ENCODE peak calls at places on chromosome 15, in four cellular contexts. X is heart left ventricle, I is thoracic aorta, K is HT-29. J is an unnamed sample.

GRCh38 chr15:47950447-47950846 is 170.3 kb upstream of the SLC24A5 start:
- DNase-seq in I (no peak), K (no peak), X (no peak), J (no peak)

GRCh38 chr15:80251505-80252280 is at the start of gene CTXND1:
- DNase-seq in K (no peak), I (no peak), X (no peak), J (no peak)

GRCh38 chr15:90560229-90560771 is 30.6 kb downstream of the CRTC3 start:
- DNase-seq in X (peak), I (peak), K (no peak), J (no peak)

GRCh38 chr15:39629376-39629775 is 48.5 kb downstream of the THBS1 start:
- DNase-seq in I (no peak), K (no peak), X (no peak), J (no peak)

GRCh38 chr15:55420171-55420871 is 12.0 kb downstream of the PIERCE2 start:
- DNase-seq in I (no peak), X (no peak), K (no peak), J (no peak)

GRCh38 chr15:41936155-41936554 is 36.2 kb downstream of the EHD4 start:
- DNase-seq in X (no peak), K (no peak), I (no peak), J (no peak)

GRCh38 chr15:73922186-73923151 is 3.8 kb upstream of the LOXL1 start:
- DNase-seq in X (peak), K (no peak), I (no peak), J (peak)

GRCh38 chr15:75904241-75904631 is 558 bp downstream of the FBXO22 start:
- DNase-seq in K (peak), X (no peak), I (no peak), J (no peak)

GRCh38 chr15:51202783-51203182 is 108.1 kb upstream of the TNFAIP8L3 start:
- DNase-seq in I (no peak), K (no peak), X (no peak), J (no peak)

GRCh38 chr15:89442671-89443307 is 53.6 kb downstream of the RHCG start:
- DNase-seq in I (no peak), X (no peak), K (peak), J (no peak)

GRCh38 chr15:56537881-56538280 is 72.9 kb upstream of the MNS1 start:
- DNase-seq in K (no peak), X (no peak), I (no peak), J (peak)

GRCh38 chr15:94674251-94674650 is 442.9 kb downstream of the MCTP2 start:
- DNase-seq in I (no peak), K (no peak), X (no peak), J (no peak)

J was measured in chondrocyte.